ENCODE peak calls at places on chromosome 17, in five cellular contexts. H is NCI-H1105; W is midbrain; P is pulmonary artery endothelial cell; M is stimulated activated CD8-positive, alpha-beta memory T cell treated with anti-CD3 and anti-CD28 coated beads, Interleukin-15, amount 100 ng/mL, for 4 hours. S is an unnamed sample.

GRCh38 chr17:75900691-75901533 is 3.8 kb downstream of the MRPL38 start:
- DNase-seq in W (no peak), P (no peak), M (no peak), H (no peak), S (no peak)

GRCh38 chr17:76200354-76200753 is 39.9 kb downstream of the RNF157 start:
- DNase-seq in M (no peak), H (no peak), W (no peak), P (no peak), S (no peak)

GRCh38 chr17:45131616-45132301 is 556 bp downstream of the PLCD3 start:
- DNase-seq in M (peak), P (no peak), H (no peak), W (peak), S (peak)

GRCh38 chr17:31517524-31517923 is 126.0 kb downstream of the RAB11FIP4 start:
- DNase-seq in M (no peak), H (no peak), W (no peak), P (no peak), S (peak)

GRCh38 chr17:78882546-78883089 is 20.4 kb downstream of the CEP295NL start:
- DNase-seq in P (no peak), W (no peak), H (no peak), M (no peak), S (peak)

GRCh38 chr17:58591455-58591854 is 77.0 kb upstream of the MTMR4 start:
- DNase-seq in M (no peak), H (no peak), W (no peak), P (no peak), S (no peak)

GRCh38 chr17:39553326-39553945 is 54.3 kb downstream of the NEUROD2 start:
- DNase-seq in W (no peak), P (no peak), H (no peak), M (no peak), S (no peak)

GRCh38 chr17:47999612-48000011 is 28.7 kb downstream of the CDK5RAP3 start:
- DNase-seq in W (no peak), M (no peak), H (no peak), P (no peak), S (no peak)

GRCh38 chr17:74089869-74090464 is 113.5 kb upstream of the RPL38 start:
- DNase-seq in M (no peak), P (no peak), H (no peak), W (no peak), S (peak)

GRCh38 chr17:50817142-50817751 is 18.1 kb upstream of the WFIKKN2 start:
- DNase-seq in M (peak), H (no peak), P (no peak), W (peak), S (no peak)

GRCh38 chr17:8696951-8697745 is 47.5 kb downstream of the CCDC42 start:
- DNase-seq in H (no peak), W (no peak), P (no peak), M (no peak), S (peak)

GRCh38 chr17:50465171-50465570 is 3.5 kb downstream of the CHAD start:
- DNase-seq in H (peak), P (no peak), W (no peak), M (no peak), S (no peak)

GRCh38 chr17:35709874-35710273 is 21.6 kb upstream of the RASL10B start:
- DNase-seq in H (peak), M (no peak), W (no peak), P (no peak), S (no peak)

S was measured in SJCRH30.